ENCODE peak calls at places on chromosomes 4 and X, in four cellular contexts. One of them, this sample, is unnamed.

GRCh38 chr4:172390341-172390740 is 577.1 kb downstream of the GALNTL6 start:
- DNase-seq in stimulated activated CD4-positive, alpha-beta T cell treated with anti-CD3 and anti-CD28 coated beads, Interleukin-4, amount 100 ng/mL, for 4 hours: no peak
- DNase-seq in IMR-90: no peak
- DNase-seq in sciatic nerve: no peak
- DNase-seq in this sample: no peak

GRCh38 chr4:2940267-2941137 is 22.7 kb downstream of the NOP14 start:
- DNase-seq in stimulated activated CD4-positive, alpha-beta T cell treated with anti-CD3 and anti-CD28 coated beads, Interleukin-4, amount 100 ng/mL, for 4 hours: no peak
- DNase-seq in IMR-90: no peak
- DNase-seq in sciatic nerve: peak
- DNase-seq in this sample: no peak

GRCh38 chr4:34112573-34112972 is 2131.7 kb downstream of the ARAP2 start:
- DNase-seq in stimulated activated CD4-positive, alpha-beta T cell treated with anti-CD3 and anti-CD28 coated beads, Interleukin-4, amount 100 ng/mL, for 4 hours: no peak
- DNase-seq in IMR-90: no peak
- DNase-seq in sciatic nerve: no peak
- DNase-seq in this sample: no peak

GRCh38 chrX:46268429-46268828 is 276.8 kb downstream of the ZNF674 start:
- DNase-seq in stimulated activated CD4-positive, alpha-beta T cell treated with anti-CD3 and anti-CD28 coated beads, Interleukin-4, amount 100 ng/mL, for 4 hours: no peak
- DNase-seq in IMR-90: no peak
- DNase-seq in sciatic nerve: no peak
- DNase-seq in this sample: no peak

GRCh38 chr4:118557298-118557851 is 127.8 kb upstream of the METTL14 start:
- DNase-seq in stimulated activated CD4-positive, alpha-beta T cell treated with anti-CD3 and anti-CD28 coated beads, Interleukin-4, amount 100 ng/mL, for 4 hours: no peak
- DNase-seq in IMR-90: peak
- DNase-seq in sciatic nerve: no peak
- DNase-seq in this sample: peak

GRCh38 chr4:113784497-113785254 is 23.1 kb upstream of the CAMK2D start:
- DNase-seq in stimulated activated CD4-positive, alpha-beta T cell treated with anti-CD3 and anti-CD28 coated beads, Interleukin-4, amount 100 ng/mL, for 4 hours: no peak
- DNase-seq in IMR-90: peak
- DNase-seq in sciatic nerve: no peak
- DNase-seq in this sample: peak

GRCh38 chrX:45598841-45599240 is 398.2 kb upstream of the DIPK2B start:
- DNase-seq in stimulated activated CD4-positive, alpha-beta T cell treated with anti-CD3 and anti-CD28 coated beads, Interleukin-4, amount 100 ng/mL, for 4 hours: no peak
- DNase-seq in IMR-90: peak
- DNase-seq in sciatic nerve: no peak
- DNase-seq in this sample: peak

GRCh38 chr4:74202062-74202586 is 44.2 kb downstream of the MTHFD2L start:
- DNase-seq in stimulated activated CD4-positive, alpha-beta T cell treated with anti-CD3 and anti-CD28 coated beads, Interleukin-4, amount 100 ng/mL, for 4 hours: no peak
- DNase-seq in IMR-90: peak
- DNase-seq in sciatic nerve: no peak
- DNase-seq in this sample: peak

GRCh38 chrX:82676386-82676785 is 831.7 kb upstream of the POU3F4 start:
- DNase-seq in stimulated activated CD4-positive, alpha-beta T cell treated with anti-CD3 and anti-CD28 coated beads, Interleukin-4, amount 100 ng/mL, for 4 hours: no peak
- DNase-seq in IMR-90: no peak
- DNase-seq in sciatic nerve: no peak
- DNase-seq in this sample: no peak

GRCh38 chrX:46582964-46583363 is 9.4 kb downstream of the CHST7 start:
- DNase-seq in stimulated activated CD4-positive, alpha-beta T cell treated with anti-CD3 and anti-CD28 coated beads, Interleukin-4, amount 100 ng/mL, for 4 hours: no peak
- DNase-seq in IMR-90: peak
- DNase-seq in sciatic nerve: no peak
- DNase-seq in this sample: peak

GRCh38 chr4:138449938-138450337 is 207.8 kb upstream of the SLC7A11 start:
- DNase-seq in stimulated activated CD4-positive, alpha-beta T cell treated with anti-CD3 and anti-CD28 coated beads, Interleukin-4, amount 100 ng/mL, for 4 hours: no peak
- DNase-seq in IMR-90: no peak
- DNase-seq in sciatic nerve: no peak
- DNase-seq in this sample: no peak

GRCh38 chrX:4944767-4945166 is 1231.3 kb upstream of the PRKX start:
- DNase-seq in stimulated activated CD4-positive, alpha-beta T cell treated with anti-CD3 and anti-CD28 coated beads, Interleukin-4, amount 100 ng/mL, for 4 hours: no peak
- DNase-seq in IMR-90: no peak
- DNase-seq in sciatic nerve: no peak
- DNase-seq in this sample: no peak

GRCh38 chr4:173151496-173151895 is 17.1 kb upstream of the GALNT7 start:
- DNase-seq in stimulated activated CD4-positive, alpha-beta T cell treated with anti-CD3 and anti-CD28 coated beads, Interleukin-4, amount 100 ng/mL, for 4 hours: no peak
- DNase-seq in IMR-90: no peak
- DNase-seq in sciatic nerve: no peak
- DNase-seq in this sample: no peak

GRCh38 chrX:121333942-121334341 is 286.5 kb downstream of the GLUD2 start:
- DNase-seq in stimulated activated CD4-positive, alpha-beta T cell treated with anti-CD3 and anti-CD28 coated beads, Interleukin-4, amount 100 ng/mL, for 4 hours: no peak
- DNase-seq in IMR-90: no peak
- DNase-seq in sciatic nerve: no peak
- DNase-seq in this sample: no peak

GRCh38 chrX:132614297-132614696 is 125.5 kb upstream of the MBNL3 start:
- DNase-seq in stimulated activated CD4-positive, alpha-beta T cell treated with anti-CD3 and anti-CD28 coated beads, Interleukin-4, amount 100 ng/mL, for 4 hours: no peak
- DNase-seq in IMR-90: no peak
- DNase-seq in sciatic nerve: no peak
- DNase-seq in this sample: no peak

GRCh38 chr4:94909645-94910044 is 151.9 kb downstream of the BMPR1B start:
- DNase-seq in stimulated activated CD4-positive, alpha-beta T cell treated with anti-CD3 and anti-CD28 coated beads, Interleukin-4, amount 100 ng/mL, for 4 hours: no peak
- DNase-seq in IMR-90: no peak
- DNase-seq in sciatic nerve: no peak
- DNase-seq in this sample: no peak

GRCh38 chr4:168777277-168777965 is 232.6 kb downstream of the CBR4 start:
- DNase-seq in stimulated activated CD4-positive, alpha-beta T cell treated with anti-CD3 and anti-CD28 coated beads, Interleukin-4, amount 100 ng/mL, for 4 hours: no peak
- DNase-seq in IMR-90: no peak
- DNase-seq in sciatic nerve: no peak
- DNase-seq in this sample: no peak

GRCh38 chrX:129679856-129680255 is 25.1 kb upstream of the APLN start:
- DNase-seq in stimulated activated CD4-positive, alpha-beta T cell treated with anti-CD3 and anti-CD28 coated beads, Interleukin-4, amount 100 ng/mL, for 4 hours: no peak
- DNase-seq in IMR-90: peak
- DNase-seq in sciatic nerve: no peak
- DNase-seq in this sample: no peak

GRCh38 chr4:35520059-35520458 is 724.3 kb downstream of the ARAP2 start:
- DNase-seq in stimulated activated CD4-positive, alpha-beta T cell treated with anti-CD3 and anti-CD28 coated beads, Interleukin-4, amount 100 ng/mL, for 4 hours: no peak
- DNase-seq in IMR-90: no peak
- DNase-seq in sciatic nerve: no peak
- DNase-seq in this sample: no peak

GRCh38 chrX:119726900-119727555 is 31.4 kb upstream of the SOWAHD start:
- DNase-seq in stimulated activated CD4-positive, alpha-beta T cell treated with anti-CD3 and anti-CD28 coated beads, Interleukin-4, amount 100 ng/mL, for 4 hours: no peak
- DNase-seq in IMR-90: no peak
- DNase-seq in sciatic nerve: no peak
- DNase-seq in this sample: no peak

GRCh38 chr4:40283968-40284367 is 51.2 kb upstream of the CHRNA9 start:
- DNase-seq in stimulated activated CD4-positive, alpha-beta T cell treated with anti-CD3 and anti-CD28 coated beads, Interleukin-4, amount 100 ng/mL, for 4 hours: peak
- DNase-seq in IMR-90: no peak
- DNase-seq in sciatic nerve: no peak
- DNase-seq in this sample: peak

GRCh38 chr4:138672393-138672976 is 343.1 kb upstream of the NOCT start:
- DNase-seq in stimulated activated CD4-positive, alpha-beta T cell treated with anti-CD3 and anti-CD28 coated beads, Interleukin-4, amount 100 ng/mL, for 4 hours: no peak
- DNase-seq in IMR-90: no peak
- DNase-seq in sciatic nerve: no peak
- DNase-seq in this sample: no peak

GRCh38 chrX:106177982-106178321 is 9.8 kb downstream of the PWWP3B start:
- DNase-seq in stimulated activated CD4-positive, alpha-beta T cell treated with anti-CD3 and anti-CD28 coated beads, Interleukin-4, amount 100 ng/mL, for 4 hours: no peak
- DNase-seq in IMR-90: no peak
- DNase-seq in sciatic nerve: no peak
- DNase-seq in this sample: peak

GRCh38 chrX:3592184-3592583 is 121.3 kb downstream of the PRKX start:
- DNase-seq in stimulated activated CD4-positive, alpha-beta T cell treated with anti-CD3 and anti-CD28 coated beads, Interleukin-4, amount 100 ng/mL, for 4 hours: no peak
- DNase-seq in IMR-90: no peak
- DNase-seq in sciatic nerve: no peak
- DNase-seq in this sample: no peak

GRCh38 chr4:15297344-15297743 is 130.5 kb upstream of the C1QTNF7 start:
- DNase-seq in stimulated activated CD4-positive, alpha-beta T cell treated with anti-CD3 and anti-CD28 coated beads, Interleukin-4, amount 100 ng/mL, for 4 hours: no peak
- DNase-seq in IMR-90: no peak
- DNase-seq in sciatic nerve: no peak
- DNase-seq in this sample: no peak

GRCh38 chr4:34516524-34516923 is 1727.8 kb downstream of the ARAP2 start:
- DNase-seq in stimulated activated CD4-positive, alpha-beta T cell treated with anti-CD3 and anti-CD28 coated beads, Interleukin-4, amount 100 ng/mL, for 4 hours: no peak
- DNase-seq in IMR-90: no peak
- DNase-seq in sciatic nerve: no peak
- DNase-seq in this sample: no peak

GRCh38 chr4:48275247-48275646 is 5.6 kb upstream of the TEC start:
- DNase-seq in stimulated activated CD4-positive, alpha-beta T cell treated with anti-CD3 and anti-CD28 coated beads, Interleukin-4, amount 100 ng/mL, for 4 hours: no peak
- DNase-seq in IMR-90: peak
- DNase-seq in sciatic nerve: no peak
- DNase-seq in this sample: no peak

GRCh38 chrX:1424452-1424851 is 28.3 kb downstream of the ASMTL start:
- DNase-seq in stimulated activated CD4-positive, alpha-beta T cell treated with anti-CD3 and anti-CD28 coated beads, Interleukin-4, amount 100 ng/mL, for 4 hours: no peak
- DNase-seq in IMR-90: no peak
- DNase-seq in sciatic nerve: no peak
- DNase-seq in this sample: no peak

GRCh38 chr4:74009307-74009706 is 10.8 kb upstream of the CXCL5 start:
- DNase-seq in stimulated activated CD4-positive, alpha-beta T cell treated with anti-CD3 and anti-CD28 coated beads, Interleukin-4, amount 100 ng/mL, for 4 hours: no peak
- DNase-seq in IMR-90: no peak
- DNase-seq in sciatic nerve: no peak
- DNase-seq in this sample: no peak

GRCh38 chr4:78299565-78299972 is 242.4 kb downstream of the FRAS1 start:
- DNase-seq in stimulated activated CD4-positive, alpha-beta T cell treated with anti-CD3 and anti-CD28 coated beads, Interleukin-4, amount 100 ng/mL, for 4 hours: no peak
- DNase-seq in IMR-90: peak
- DNase-seq in sciatic nerve: no peak
- DNase-seq in this sample: no peak

GRCh38 chrX:35016051-35016450 is 73.5 kb downstream of the FAM47B start:
- DNase-seq in stimulated activated CD4-positive, alpha-beta T cell treated with anti-CD3 and anti-CD28 coated beads, Interleukin-4, amount 100 ng/mL, for 4 hours: no peak
- DNase-seq in IMR-90: peak
- DNase-seq in sciatic nerve: no peak
- DNase-seq in this sample: no peak

GRCh38 chr4:29046716-29047115 is 1673.5 kb upstream of the PCDH7 start:
- DNase-seq in stimulated activated CD4-positive, alpha-beta T cell treated with anti-CD3 and anti-CD28 coated beads, Interleukin-4, amount 100 ng/mL, for 4 hours: no peak
- DNase-seq in IMR-90: peak
- DNase-seq in sciatic nerve: no peak
- DNase-seq in this sample: peak

GRCh38 chr4:13349096-13349495 is 135.0 kb downstream of the RAB28 start:
- DNase-seq in stimulated activated CD4-positive, alpha-beta T cell treated with anti-CD3 and anti-CD28 coated beads, Interleukin-4, amount 100 ng/mL, for 4 hours: no peak
- DNase-seq in IMR-90: peak
- DNase-seq in sciatic nerve: no peak
- DNase-seq in this sample: peak

This sample was measured in astrocyte of the spinal cord.